ENCODE peak calls at places on chromosomes 1 and 21, in five cellular contexts. One of them, this sample, is unnamed.

GRCh38 chr1:31218705-31219104 is 21.0 kb downstream of the NKAIN1 start:
- DNase-seq in HuH-7.5: no peak
- DNase-seq in GM06990: no peak
- DNase-seq in effector CD8-positive, alpha-beta T cell: no peak
- DNase-seq in CD8-positive, alpha-beta T cell: no peak
- DNase-seq in this sample: no peak

GRCh38 chr1:199010492-199010891 is 371.7 kb downstream of the PTPRC start:
- DNase-seq in HuH-7.5: no peak
- DNase-seq in GM06990: no peak
- DNase-seq in effector CD8-positive, alpha-beta T cell: no peak
- DNase-seq in CD8-positive, alpha-beta T cell: no peak
- DNase-seq in this sample: no peak

GRCh38 chr1:236039736-236040670 is 24.9 kb downstream of the NID1 start:
- DNase-seq in HuH-7.5: peak; percentile 68
- DNase-seq in GM06990: no peak
- DNase-seq in effector CD8-positive, alpha-beta T cell: no peak
- DNase-seq in CD8-positive, alpha-beta T cell: no peak
- DNase-seq in this sample: no peak

GRCh38 chr21:41437754-41438153 is 11.7 kb downstream of the MX1 start:
- DNase-seq in HuH-7.5: no peak
- DNase-seq in GM06990: no peak
- DNase-seq in effector CD8-positive, alpha-beta T cell: no peak
- DNase-seq in CD8-positive, alpha-beta T cell: no peak
- DNase-seq in this sample: no peak

GRCh38 chr1:5980314-5981008 is 11.8 kb downstream of the NPHP4 start:
- DNase-seq in HuH-7.5: no peak
- DNase-seq in GM06990: no peak
- DNase-seq in effector CD8-positive, alpha-beta T cell: no peak
- DNase-seq in CD8-positive, alpha-beta T cell: no peak
- DNase-seq in this sample: peak; percentile 60

GRCh38 chr1:183859865-183860264 is 54.9 kb downstream of the RGL1 start:
- DNase-seq in HuH-7.5: no peak
- DNase-seq in GM06990: no peak
- DNase-seq in effector CD8-positive, alpha-beta T cell: no peak
- DNase-seq in CD8-positive, alpha-beta T cell: no peak
- DNase-seq in this sample: no peak

GRCh38 chr1:231240531-231240882 is 505 bp upstream of the GNPAT start:
- DNase-seq in HuH-7.5: no peak
- DNase-seq in GM06990: no peak
- DNase-seq in effector CD8-positive, alpha-beta T cell: no peak
- DNase-seq in CD8-positive, alpha-beta T cell: no peak
- DNase-seq in this sample: no peak

GRCh38 chr21:44800971-44801467 is 601 bp downstream of the UBE2G2 start:
- DNase-seq in HuH-7.5: no peak
- DNase-seq in GM06990: no peak
- DNase-seq in effector CD8-positive, alpha-beta T cell: no peak
- DNase-seq in CD8-positive, alpha-beta T cell: no peak
- DNase-seq in this sample: no peak

GRCh38 chr1:3066250-3066711 is 2.7 kb upstream of the PRDM16 start:
- DNase-seq in HuH-7.5: peak; percentile 91
- DNase-seq in GM06990: no peak
- DNase-seq in effector CD8-positive, alpha-beta T cell: no peak
- DNase-seq in CD8-positive, alpha-beta T cell: no peak
- DNase-seq in this sample: peak; percentile 18

GRCh38 chr1:9767964-9768668 is 55.6 kb downstream of the CLSTN1 start:
- DNase-seq in HuH-7.5: no peak
- DNase-seq in GM06990: no peak
- DNase-seq in effector CD8-positive, alpha-beta T cell: no peak
- DNase-seq in CD8-positive, alpha-beta T cell: no peak
- DNase-seq in this sample: no peak

GRCh38 chr1:204493882-204494280 is 724 bp downstream of the PIK3C2B start:
- DNase-seq in HuH-7.5: peak; percentile 81
- DNase-seq in GM06990: no peak
- DNase-seq in effector CD8-positive, alpha-beta T cell: peak; percentile 26
- DNase-seq in CD8-positive, alpha-beta T cell: no peak
- DNase-seq in this sample: no peak

GRCh38 chr1:7616076-7616833 is 154.8 kb upstream of the VAMP3 start:
- DNase-seq in HuH-7.5: peak; percentile 49
- DNase-seq in GM06990: no peak
- DNase-seq in effector CD8-positive, alpha-beta T cell: no peak
- DNase-seq in CD8-positive, alpha-beta T cell: no peak
- DNase-seq in this sample: no peak

GRCh38 chr1:119384591-119384990 is 16.0 kb downstream of the HAO2 start:
- DNase-seq in HuH-7.5: no peak
- DNase-seq in GM06990: no peak
- DNase-seq in effector CD8-positive, alpha-beta T cell: no peak
- DNase-seq in CD8-positive, alpha-beta T cell: no peak
- DNase-seq in this sample: no peak

GRCh38 chr1:186578325-186579016 is 101.8 kb downstream of the PTGS2 start:
- DNase-seq in HuH-7.5: no peak
- DNase-seq in GM06990: no peak
- DNase-seq in effector CD8-positive, alpha-beta T cell: no peak
- DNase-seq in CD8-positive, alpha-beta T cell: no peak
- DNase-seq in this sample: no peak

GRCh38 chr1:36224537-36225297 is 474 bp downstream of the THRAP3 start:
- DNase-seq in HuH-7.5: peak; percentile 63
- DNase-seq in GM06990: no peak
- DNase-seq in effector CD8-positive, alpha-beta T cell: peak; percentile 75
- DNase-seq in CD8-positive, alpha-beta T cell: no peak
- DNase-seq in this sample: peak; percentile 76

GRCh38 chr1:62247391-62248168 is 52.9 kb downstream of the L1TD1 start:
- DNase-seq in HuH-7.5: no peak
- DNase-seq in GM06990: no peak
- DNase-seq in effector CD8-positive, alpha-beta T cell: no peak
- DNase-seq in CD8-positive, alpha-beta T cell: no peak
- DNase-seq in this sample: no peak

GRCh38 chr1:46550751-46551231 is 656 bp downstream of the KNCN start:
- DNase-seq in HuH-7.5: no peak
- DNase-seq in GM06990: no peak
- DNase-seq in effector CD8-positive, alpha-beta T cell: no peak
- DNase-seq in CD8-positive, alpha-beta T cell: no peak
- DNase-seq in this sample: no peak

GRCh38 chr1:12087797-12088314 is 24.8 kb downstream of the TNFRSF8 start:
- DNase-seq in HuH-7.5: no peak
- DNase-seq in GM06990: no peak
- DNase-seq in effector CD8-positive, alpha-beta T cell: no peak
- DNase-seq in CD8-positive, alpha-beta T cell: no peak
- DNase-seq in this sample: no peak

GRCh38 chr1:97630281-97630680 is 290.6 kb downstream of the DPYD start:
- DNase-seq in HuH-7.5: no peak
- DNase-seq in GM06990: no peak
- DNase-seq in effector CD8-positive, alpha-beta T cell: no peak
- DNase-seq in CD8-positive, alpha-beta T cell: no peak
- DNase-seq in this sample: no peak

GRCh38 chr1:154478013-154478412 is 24.0 kb upstream of the TDRD10 start:
- DNase-seq in HuH-7.5: no peak
- DNase-seq in GM06990: no peak
- DNase-seq in effector CD8-positive, alpha-beta T cell: no peak
- DNase-seq in CD8-positive, alpha-beta T cell: no peak
- DNase-seq in this sample: no peak

GRCh38 chr21:43974791-43975468 is 37.2 kb upstream of the TRAPPC10 start:
- DNase-seq in HuH-7.5: no peak
- DNase-seq in GM06990: no peak
- DNase-seq in effector CD8-positive, alpha-beta T cell: no peak
- DNase-seq in CD8-positive, alpha-beta T cell: no peak
- DNase-seq in this sample: no peak

GRCh38 chr1:78434351-78434750 is 56.4 kb upstream of the PTGFR start:
- DNase-seq in HuH-7.5: no peak
- DNase-seq in GM06990: no peak
- DNase-seq in effector CD8-positive, alpha-beta T cell: no peak
- DNase-seq in CD8-positive, alpha-beta T cell: no peak
- DNase-seq in this sample: no peak

GRCh38 chr1:205317311-205317917 is 4.1 kb downstream of the NUAK2 start:
- DNase-seq in HuH-7.5: peak; percentile 59
- DNase-seq in GM06990: no peak
- DNase-seq in effector CD8-positive, alpha-beta T cell: no peak
- DNase-seq in CD8-positive, alpha-beta T cell: no peak
- DNase-seq in this sample: peak; percentile 39

GRCh38 chr1:180793451-180793850 is 119.2 kb upstream of the KIAA1614 start:
- DNase-seq in HuH-7.5: no peak
- DNase-seq in GM06990: no peak
- DNase-seq in effector CD8-positive, alpha-beta T cell: no peak
- DNase-seq in CD8-positive, alpha-beta T cell: no peak
- DNase-seq in this sample: no peak

GRCh38 chr1:231419147-231419546 is 2.9 kb downstream of the EGLN1 start:
- DNase-seq in HuH-7.5: no peak
- DNase-seq in GM06990: no peak
- DNase-seq in effector CD8-positive, alpha-beta T cell: no peak
- DNase-seq in CD8-positive, alpha-beta T cell: no peak
- DNase-seq in this sample: no peak

GRCh38 chr21:25506887-25507286 is 100.4 kb downstream of the MRPL39 start:
- DNase-seq in HuH-7.5: no peak
- DNase-seq in GM06990: no peak
- DNase-seq in effector CD8-positive, alpha-beta T cell: no peak
- DNase-seq in CD8-positive, alpha-beta T cell: no peak
- DNase-seq in this sample: no peak

GRCh38 chr1:158112994-158113758 is 67.5 kb upstream of the CD1D start:
- DNase-seq in HuH-7.5: no peak
- DNase-seq in GM06990: peak; percentile 17
- DNase-seq in effector CD8-positive, alpha-beta T cell: no peak
- DNase-seq in CD8-positive, alpha-beta T cell: no peak
- DNase-seq in this sample: no peak

This sample was measured in uterus.